ENCODE peak calls at places on chromosome 4, in eight cellular contexts. Y is AG09309, T is kidney, B is breast epithelium, R is mesothelial cell of epicardium, K is astrocyte of the cerebellum, E is epithelial cell of esophagus, P is fibroblast of mammary gland. N is an unnamed sample.

GRCh38 chr4:116638592-116638991 is 446.8 kb downstream of the TRAM1L1 start:
- DNase-seq in Y (no peak), T (no peak), B (no peak), R (no peak), K (no peak), E (no peak), P (no peak), N (no peak)

GRCh38 chr4:174365018-174365587 is 81.4 kb downstream of the CEP44 start:
- DNase-seq in Y (peak; percentile 20), T (no peak), B (no peak), R (no peak), K (peak; percentile 22), E (peak; percentile 49), P (peak; percentile 69), N (peak; percentile 74)

GRCh38 chr4:105978684-105979296 is 83.5 kb downstream of the NPNT start:
- DNase-seq in Y (peak; percentile 24), T (peak; percentile 81), B (no peak), R (no peak), K (peak; percentile 55), E (peak; percentile 75), P (peak; percentile 94), N (peak; percentile 20)

GRCh38 chr4:173264245-173264959 is 69.8 kb downstream of the HMGB2 start:
- DNase-seq in Y (no peak), T (no peak), B (no peak), R (no peak), K (no peak), E (no peak), P (peak; percentile 67), N (peak; percentile 69)

GRCh38 chr4:168551211-168551610 is 54.4 kb downstream of the PALLD start:
- DNase-seq in Y (peak; percentile 79), T (no peak), B (no peak), R (no peak), K (peak; percentile 72), E (peak; percentile 57), P (peak; percentile 87), N (peak; percentile 68)

GRCh38 chr4:175560628-175561027 is 251.4 kb downstream of the GPM6A start:
- DNase-seq in Y (peak; percentile 11), T (no peak), B (no peak), R (no peak), K (peak; percentile 66), E (peak; percentile 47), P (peak; percentile 38), N (peak; percentile 79)

GRCh38 chr4:103137446-103137827 is 37.8 kb upstream of the BDH2 start:
- DNase-seq in Y (no peak), T (no peak), B (no peak), R (no peak), K (no peak), E (peak; percentile 75), P (peak; percentile 14), N (peak; percentile 24)

GRCh38 chr4:25402521-25402920 is 25.5 kb downstream of the ANAPC4 start:
- DNase-seq in Y (peak; percentile 23), T (no peak), B (no peak), R (no peak), K (no peak), E (no peak), P (no peak), N (peak; percentile 64)

GRCh38 chr4:77493120-77493767 is 112.4 kb upstream of the CXCL13 start:
- DNase-seq in Y (no peak), T (no peak), B (no peak), R (no peak), K (no peak), E (no peak), P (no peak), N (no peak)

GRCh38 chr4:8697826-8698225 is 105.3 kb downstream of the CPZ start:
- DNase-seq in Y (no peak), T (no peak), B (no peak), R (peak; percentile 22), K (no peak), E (no peak), P (no peak), N (no peak)

GRCh38 chr4:123939621-123940020 is 543.0 kb downstream of the SPRY1 start:
- DNase-seq in Y (peak; percentile 51), T (no peak), B (no peak), R (no peak), K (peak; percentile 76), E (peak; percentile 74), P (peak; percentile 90), N (peak; percentile 87)

DNA sequence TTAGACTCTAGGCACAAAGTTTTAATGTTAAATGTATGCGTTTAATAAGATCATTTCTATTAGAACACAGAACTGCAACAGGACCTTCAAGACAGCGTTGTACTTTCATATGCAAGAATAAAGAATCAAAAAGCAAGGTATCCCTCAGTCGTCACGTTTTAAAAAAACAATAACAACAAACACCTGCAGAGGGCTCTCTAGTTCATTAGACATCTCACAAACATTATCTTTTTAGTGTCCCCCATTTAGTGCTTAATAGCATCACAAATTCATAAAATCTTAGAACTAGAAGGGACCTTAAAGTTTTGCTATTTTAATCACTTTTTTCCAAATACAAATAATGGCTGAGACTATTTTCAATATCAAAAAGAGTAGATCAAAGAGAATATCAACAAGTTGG is 236.6 kb downstream of the DCHS2 start:
- DNase-seq in Y (no peak), T (no peak), B (no peak), R (no peak), K (no peak), E (no peak), P (no peak), N (no peak)
- TF ChIP-seq CTCF in Y (no peak), T (no peak), B (no peak), R (no peak), K (no peak), E (no peak), P (peak; percentile 6), N (no peak)

DNA sequence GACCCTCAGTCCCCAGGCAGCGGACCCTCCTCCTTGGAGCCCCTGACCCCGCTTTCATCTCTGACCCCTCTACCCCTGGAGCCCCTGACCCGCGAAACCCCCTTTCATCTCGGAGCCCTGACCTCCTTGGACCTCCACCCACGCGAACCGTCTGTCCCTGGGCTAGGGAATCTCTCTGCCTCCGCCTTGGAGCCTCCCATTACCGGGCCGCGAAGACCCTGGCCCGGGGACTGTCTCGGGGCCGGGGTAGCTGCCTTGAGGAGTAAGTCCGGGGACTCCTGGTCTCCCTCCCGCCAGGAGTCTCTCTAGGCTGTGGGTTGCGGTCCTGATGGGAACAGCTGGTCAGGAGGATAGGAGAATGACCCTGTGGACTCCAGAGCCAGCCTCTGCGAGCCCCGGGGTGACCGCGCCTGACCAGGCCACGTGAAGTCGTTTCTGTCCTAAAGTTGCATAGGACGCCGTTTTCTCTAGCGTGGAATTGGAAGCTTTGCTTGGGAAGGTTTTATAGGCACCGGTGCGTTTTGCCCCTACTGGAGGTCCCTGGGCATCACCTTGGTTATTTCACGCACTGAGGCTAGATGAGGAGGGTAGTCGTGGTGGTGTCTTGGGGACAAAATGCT is 824 bp downstream of the TBC1D14 start:
- DNase-seq in Y (no peak), T (no peak), B (no peak), R (no peak), K (no peak), E (no peak), P (no peak), N (no peak)
- TF ChIP-seq CTCF in Y (peak; percentile 6), T (no peak), B (peak; percentile 33), R (no peak), K (peak; percentile 42), E (peak; percentile 44), P (no peak), N (peak; percentile 35)

DNA sequence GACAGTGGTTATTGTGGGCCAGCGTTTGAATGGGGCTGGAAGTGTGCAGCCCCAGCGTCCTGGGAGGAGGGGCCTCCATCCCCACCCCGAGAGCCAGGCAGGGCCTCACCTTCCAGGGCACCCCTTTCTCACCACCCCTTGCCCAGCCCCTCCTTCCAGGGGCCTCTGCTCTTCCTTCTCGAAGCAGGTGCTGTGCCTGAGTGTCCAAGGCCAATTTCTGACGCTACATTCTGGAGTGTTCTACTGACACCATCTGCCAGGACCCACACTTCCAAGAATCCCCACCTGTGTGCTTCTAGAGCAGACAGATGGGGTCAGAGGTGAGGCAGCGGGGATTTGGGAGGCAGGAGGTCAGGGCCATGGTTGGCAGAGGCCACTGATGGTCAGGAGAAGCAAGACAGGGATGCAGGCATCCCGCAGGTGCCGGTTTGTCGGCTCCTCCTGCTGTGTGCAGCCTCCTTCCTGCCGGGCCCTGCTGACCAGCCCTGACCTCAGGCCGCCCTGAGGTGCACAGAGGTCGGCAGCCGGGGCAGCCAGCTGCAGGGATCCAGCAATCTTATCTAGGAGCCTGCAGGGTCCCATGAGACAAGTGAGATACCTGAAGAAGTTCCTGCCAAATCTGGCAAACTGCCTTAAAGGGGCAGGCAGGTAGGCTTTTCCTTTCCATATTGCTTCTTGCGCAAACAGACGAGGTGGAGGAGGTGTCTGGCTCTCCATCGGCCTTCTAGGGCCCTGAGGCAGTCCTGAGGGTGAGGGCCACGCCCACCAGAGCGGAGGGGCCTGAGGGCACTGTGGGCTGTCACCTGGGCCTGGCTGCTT is 18.8 kb downstream of the MSANTD1 start:
- DNase-seq in Y (no peak), T (peak; percentile 68), B (no peak), R (no peak), K (no peak), E (no peak), P (no peak), N (no peak)
- TF ChIP-seq CTCF in Y (no peak), T (no peak), B (no peak), R (no peak), K (no peak), E (no peak), P (no peak), N (no peak)

GRCh38 chr4:23966720-23967119 is 76.9 kb upstream of the PPARGC1A start:
- DNase-seq in Y (no peak), T (no peak), B (no peak), R (no peak), K (no peak), E (peak; percentile 21), P (peak; percentile 26), N (peak; percentile 38)
- TF ChIP-seq CTCF in Y (peak; percentile 21), T (peak; percentile 37), B (no peak), R (no peak), K (peak; percentile 33), E (peak; percentile 48), P (peak; percentile 40), N (peak; percentile 65)

GRCh38 chr4:73443224-73443623 is 7.2 kb downstream of the AFP start:
- DNase-seq in Y (no peak), T (no peak), B (no peak), R (no peak), K (no peak), E (no peak), P (no peak), N (no peak)
- TF ChIP-seq CTCF in Y (no peak), T (no peak), B (no peak), R (no peak), K (no peak), E (no peak), P (no peak), N (no peak)

DNA sequence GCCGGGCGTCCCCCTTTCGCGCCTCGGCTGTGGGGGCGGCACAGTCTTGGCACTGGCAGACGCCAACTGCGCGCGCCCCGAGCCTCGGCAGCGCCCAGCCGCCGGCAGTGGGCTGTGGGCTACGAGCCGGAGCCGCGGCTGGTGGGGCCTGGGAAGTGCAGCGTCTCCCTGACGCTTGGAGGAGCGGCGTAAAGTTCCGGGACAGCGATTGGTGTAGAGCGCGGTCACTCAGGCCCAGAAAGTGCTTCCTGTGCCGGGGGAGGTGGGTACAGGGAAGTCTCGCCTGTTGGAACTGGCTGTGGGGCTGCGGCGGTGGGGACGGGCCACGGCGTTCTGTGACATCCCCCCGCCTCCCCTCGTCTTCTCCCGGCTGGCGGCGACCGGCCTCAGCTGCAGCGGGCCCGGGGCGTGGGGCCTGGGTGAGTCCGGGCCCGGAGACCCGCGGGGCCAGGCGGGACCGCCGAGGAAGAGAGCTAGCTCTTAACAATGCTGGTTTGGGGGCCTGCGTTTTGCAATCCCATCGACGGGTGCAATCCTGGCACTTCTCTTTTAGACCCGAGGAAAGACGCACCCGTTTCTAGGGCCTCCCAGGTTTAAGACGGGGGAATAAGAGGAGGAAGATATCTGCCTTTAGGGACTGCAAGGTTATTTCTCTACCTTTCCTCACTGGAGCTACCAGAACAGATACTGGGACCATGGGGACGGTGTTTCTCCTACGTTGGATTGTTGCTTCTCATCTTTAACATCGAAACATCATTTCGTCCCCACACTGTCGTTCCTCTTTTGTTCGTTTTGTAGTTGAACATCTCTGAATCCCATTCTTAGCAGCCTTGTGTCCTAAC is at the start of the genes RWDD4 and TRAPPC11:
- DNase-seq in Y (peak; percentile 97), T (peak; percentile 99), B (peak; percentile 96), R (peak; percentile 97), K (peak; percentile 98), E (peak; percentile 99), P (peak; percentile 99), N (peak; percentile 99)
- TF ChIP-seq CTCF in Y (no peak), T (peak; percentile 22), B (peak; percentile 65), R (peak; percentile 36), K (no peak), E (peak; percentile 20), P (no peak), N (peak; percentile 29)